ENCODE peak calls at places on chromosomes 12 and 14, in six cellular contexts. D is neural progenitor cell, W is body of pancreas, X is H9, K is IMR-90, E is heart right ventricle. F is an unnamed sample.

GRCh38 chr14:77268989-77269595 is 1.9 kb downstream of the NGB start:
- DNase-seq in E (no peak), W (peak), D (no peak), X (no peak), K (no peak), F (peak)

GRCh38 chr12:30201301-30202160 is 417.8 kb upstream of the TMTC1 start:
- DNase-seq in K (no peak), D (no peak), W (no peak), X (peak), E (peak), F (no peak)

GRCh38 chr14:87268997-87269396 is 724.0 kb downstream of the GALC start:
- DNase-seq in W (no peak), K (no peak), D (no peak), E (no peak), X (no peak), F (no peak)

GRCh38 chr14:104222396-104223036 is 84.1 kb downstream of the KIF26A start:
- DNase-seq in D (no peak), X (no peak), W (no peak), E (no peak), K (no peak), F (no peak)

GRCh38 chr14:68306265-68306933 is 486.5 kb downstream of the ZFP36L1 start:
- DNase-seq in K (no peak), X (no peak), W (no peak), E (no peak), D (no peak), F (no peak)

GRCh38 chr14:36928432-36928831 is 244.0 kb downstream of the SLC25A21 start:
- DNase-seq in D (no peak), E (no peak), K (no peak), W (no peak), X (no peak), F (no peak)

GRCh38 chr12:132326646-132327045 is 2.7 kb downstream of the GALNT9 start:
- DNase-seq in D (no peak), X (no peak), K (no peak), W (no peak), E (no peak), F (no peak)

GRCh38 chr14:80940146-80940545 is 1.4 kb downstream of the CEP128 start:
- DNase-seq in X (no peak), W (no peak), E (no peak), K (no peak), D (no peak), F (no peak)

GRCh38 chr14:86885280-86885679 is 1107.7 kb downstream of the GALC start:
- DNase-seq in W (no peak), E (no peak), D (no peak), X (no peak), K (no peak), F (no peak)

DNA sequence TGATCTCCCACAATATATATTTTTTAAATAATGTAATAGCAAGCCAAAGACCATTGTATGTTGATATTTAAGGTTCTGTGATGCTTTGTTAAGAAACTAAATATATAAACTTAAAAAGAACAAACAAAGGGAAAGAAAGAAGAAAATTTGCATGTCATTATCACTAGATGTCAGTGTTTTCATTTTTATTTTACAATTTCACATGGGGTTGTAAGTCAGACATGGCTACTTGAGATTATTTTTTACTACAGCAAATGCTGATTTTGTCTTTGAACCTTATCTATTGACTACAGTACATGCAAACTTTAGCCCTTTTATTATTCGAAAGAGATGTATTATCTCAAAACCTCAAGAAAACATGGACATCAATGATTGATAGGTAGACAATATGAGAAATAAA is 36.1 kb downstream of the SLCO1C1 start:
- DNase-seq in E (no peak), K (no peak), W (no peak), D (no peak), X (no peak), F (no peak)
- H3K27ac ChIP-seq in E (no peak), K (no peak), W (no peak), D (no peak), X (no peak), F (no peak)

GRCh38 chr14:100607611-100607956 is 20.4 kb upstream of the BEGAIN start:
- DNase-seq in E (no peak), K (no peak), X (peak), W (no peak), D (no peak), F (no peak)
- H3K27ac ChIP-seq in E (no peak), K (no peak), X (no peak), W (no peak), D (no peak), F (no peak)

DNA sequence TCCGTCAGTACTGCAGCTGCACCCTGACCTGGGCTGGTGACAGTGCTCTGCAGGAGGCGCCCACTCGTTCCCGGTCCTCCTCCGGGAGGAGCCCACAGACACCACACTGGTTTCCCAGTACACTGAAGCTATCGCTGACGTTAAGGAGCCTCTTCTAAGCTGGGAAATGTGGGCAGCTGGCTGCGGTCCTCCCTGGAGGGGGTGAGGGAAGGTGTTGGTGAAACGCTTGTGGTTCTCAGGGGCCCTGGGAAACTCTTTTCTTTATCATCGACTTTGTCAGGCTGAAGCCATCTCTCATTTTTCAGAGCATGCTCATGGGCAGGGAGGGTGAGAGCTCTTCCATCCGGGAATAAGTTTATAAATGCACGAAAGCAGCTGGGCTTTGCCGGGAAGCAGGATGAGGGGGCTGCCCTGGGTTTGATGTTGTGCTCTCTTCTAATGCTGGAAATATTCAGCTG is 176.0 kb downstream of the CHST11 start:
- DNase-seq in D (no peak), E (no peak), X (no peak), W (no peak), K (peak), F (peak)
- H3K27ac ChIP-seq in D (no peak), E (no peak), X (no peak), W (no peak), K (no peak), F (no peak)

GRCh38 chr12:54034784-54035310 is 2.0 kb downstream of the HOXC5 start:
- DNase-seq in W (no peak), D (no peak), K (no peak), X (no peak), E (no peak), F (no peak)
- H3K27ac ChIP-seq in W (no peak), D (no peak), K (no peak), X (no peak), E (no peak), F (peak)

GRCh38 chr12:92784795-92785562 is 82.2 kb downstream of the PLEKHG7 start:
- DNase-seq in K (peak), X (no peak), W (peak), E (no peak), D (peak), F (peak)

GRCh38 chr12:92786045-92786444 is 83.3 kb downstream of the PLEKHG7 start:
- DNase-seq in X (no peak), W (no peak), K (peak), D (no peak), E (no peak), F (no peak)

GRCh38 chr12:92779902-92780301 is 77.1 kb downstream of the PLEKHG7 start:
- DNase-seq in X (no peak), K (no peak), W (no peak), D (no peak), E (no peak), F (no peak)

GRCh38 chr12:92785563-92785950 is 82.8 kb downstream of the PLEKHG7 start:
- DNase-seq in E (no peak), W (no peak), K (no peak), X (no peak), D (no peak), F (no peak)

DNA sequence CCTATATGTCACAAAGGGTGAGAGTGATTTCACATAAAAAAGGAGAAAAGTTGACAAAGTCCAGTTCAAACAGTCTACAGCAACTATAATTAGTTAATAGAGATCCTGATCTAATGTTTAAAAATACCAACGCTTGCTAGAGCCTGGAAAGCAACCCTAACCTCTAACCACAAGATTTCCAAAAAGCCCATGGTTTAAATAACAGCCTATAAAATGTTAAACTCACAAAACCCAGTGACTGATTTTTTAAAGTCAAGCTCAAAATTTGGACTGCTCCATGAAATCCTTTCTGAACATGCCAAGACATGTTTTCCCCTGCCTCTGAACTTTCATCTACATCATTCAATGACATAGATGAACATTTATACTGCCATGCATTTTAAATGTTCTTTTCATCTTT is 81.6 kb downstream of the PLEKHG7 start:
- DNase-seq in K (peak), D (no peak), E (no peak), W (no peak), X (no peak), F (no peak)
- H3K27ac ChIP-seq in K (peak), D (no peak), E (no peak), W (no peak), X (no peak), F (peak)

F was measured in WERI-Rb-1.